ENCODE peak calls at places on chromosomes 3 and 15, in five cellular contexts. V is AML-193, A is NCI-H1417, C is KBM-7, J is AG08395. G is an unnamed sample.

GRCh38 chr15:63436872-63437375 is 55.3 kb upstream of the CA12 start:
- DNase-seq in V (no peak), A (peak; percentile 55), C (peak; percentile 90), J (peak; percentile 81), G (peak; percentile 38)

GRCh38 chr15:73683624-73684536 is at the start of gene CD276:
- DNase-seq in V (no peak), A (peak; percentile 82), C (peak; percentile 80), J (peak; percentile 90), G (no peak)

GRCh38 chr3:72655758-72656157 is 192.5 kb downstream of the SHQ1 start:
- DNase-seq in V (no peak), A (no peak), C (peak; percentile 7), J (no peak), G (no peak)

GRCh38 chr3:120561251-120562045 is 34.7 kb upstream of the NDUFB4 start:
- DNase-seq in V (peak; percentile 76), A (peak; percentile 34), C (peak; percentile 78), J (peak; percentile 47), G (peak; percentile 26)

GRCh38 chr3:98776114-98776513 is 13.0 kb downstream of the ST3GAL6 start:
- DNase-seq in V (no peak), A (no peak), C (no peak), J (no peak), G (no peak)

GRCh38 chr3:31668258-31668657 is 135.5 kb downstream of the STT3B start:
- DNase-seq in V (no peak), A (no peak), C (no peak), J (no peak), G (no peak)

GRCh38 chr15:35139822-35140221 is 54.7 kb upstream of the NANOGP8 start:
- DNase-seq in V (no peak), A (no peak), C (no peak), J (no peak), G (no peak)

GRCh38 chr3:5041315-5041714 is 62.1 kb downstream of the BHLHE40 start:
- DNase-seq in V (no peak), A (no peak), C (no peak), J (no peak), G (no peak)

GRCh38 chr15:75727031-75727531 is 14.4 kb upstream of the CSPG4 start:
- DNase-seq in V (no peak), A (no peak), C (no peak), J (no peak), G (no peak)

GRCh38 chr3:74561881-74562280 is 52.6 kb downstream of the CNTN3 start:
- DNase-seq in V (no peak), A (no peak), C (no peak), J (peak; percentile 73), G (no peak)

GRCh38 chr3:105960381-105960780 is 91.6 kb upstream of the CBLB start:
- DNase-seq in V (no peak), A (no peak), C (no peak), J (no peak), G (no peak)

GRCh38 chr3:53255775-53256703 is at the start of gene TKT:
- DNase-seq in V (peak; percentile 88), A (peak; percentile 89), C (peak; percentile 66), J (peak; percentile 99), G (peak; percentile 55)

GRCh38 chr3:165133188-165133899 is 55.0 kb upstream of the SI start:
- DNase-seq in V (no peak), A (no peak), C (no peak), J (no peak), G (no peak)